ENCODE peak calls at places on chromosome 3, in seven cellular contexts. J, H, O, U, A, Z and P are unnamed samples.

GRCh38 chr3:49775538-49775937 is 10.8 kb downstream of the IP6K1 start:
- DNase-seq in J (no peak), H (no peak), O (no peak), U (no peak), A (no peak), Z (no peak), P (no peak)

GRCh38 chr3:181974198-181974597 is 262.5 kb downstream of the SOX2 start:
- DNase-seq in J (no peak), H (no peak), O (peak; percentile 14), U (no peak), A (no peak), Z (no peak), P (no peak)

GRCh38 chr3:177602601-177603136 is 405.4 kb upstream of the TBL1XR1 start:
- DNase-seq in J (no peak), H (no peak), O (peak; percentile 83), U (no peak), A (peak; percentile 32), Z (no peak), P (no peak)

GRCh38 chr3:65400893-65401292 is 637.8 kb downstream of the MAGI1 start:
- DNase-seq in J (no peak), H (no peak), O (no peak), U (no peak), A (no peak), Z (no peak), P (no peak)

GRCh38 chr3:170471149-170471548 is 52.5 kb downstream of the CLDN11 start:
- DNase-seq in J (no peak), H (no peak), O (no peak), U (peak; percentile 26), A (no peak), Z (no peak), P (no peak)

GRCh38 chr3:153673853-153674252 is 447.3 kb upstream of the ARHGEF26 start:
- DNase-seq in J (no peak), H (no peak), O (no peak), U (no peak), A (no peak), Z (no peak), P (no peak)

GRCh38 chr3:115651599-115651998 is 28.3 kb downstream of the GAP43 start:
- DNase-seq in J (no peak), H (no peak), O (no peak), U (no peak), A (no peak), Z (no peak), P (no peak)

GRCh38 chr3:194574639-194575483 is 58.4 kb downstream of the TMEM44 start:
- DNase-seq in J (no peak), H (no peak), O (peak; percentile 29), U (peak; percentile 91), A (peak; percentile 83), Z (no peak), P (no peak)

GRCh38 chr3:195271116-195271858 is at the start of gene XXYLT1:
- DNase-seq in J (peak; percentile 94), H (peak; percentile 83), O (peak; percentile 95), U (peak; percentile 85), A (peak; percentile 89), Z (peak; percentile 61), P (peak; percentile 94)

GRCh38 chr3:2540115-2540514 is 441.4 kb downstream of the CNTN4 start:
- DNase-seq in J (no peak), H (no peak), O (no peak), U (no peak), A (no peak), Z (no peak), P (no peak)

GRCh38 chr3:32467333-32468070 is 35.1 kb downstream of the CMTM6 start:
- DNase-seq in J (peak; percentile 53), H (peak; percentile 78), O (peak; percentile 73), U (peak; percentile 59), A (peak; percentile 71), Z (peak; percentile 16), P (peak; percentile 86)

GRCh38 chr3:120475722-120476385 is 25.1 kb upstream of the FSTL1 start:
- DNase-seq in J (no peak), H (no peak), O (no peak), U (no peak), A (peak; percentile 25), Z (no peak), P (no peak)

GRCh38 chr3:55320928-55321327 is 166.2 kb downstream of the WNT5A start:
- DNase-seq in J (no peak), H (no peak), O (no peak), U (no peak), A (no peak), Z (no peak), P (no peak)

GRCh38 chr3:194235160-194235559 is 99.2 kb downstream of the HES1 start:
- DNase-seq in J (peak; percentile 29), H (no peak), O (no peak), U (no peak), A (no peak), Z (no peak), P (no peak)

GRCh38 chr3:138249636-138250035 is 62.5 kb downstream of the ARMC8 start:
- DNase-seq in J (no peak), H (no peak), O (no peak), U (no peak), A (no peak), Z (no peak), P (no peak)

GRCh38 chr3:1616715-1617114 is 482.0 kb upstream of the CNTN4 start:
- DNase-seq in J (no peak), H (no peak), O (no peak), U (no peak), A (no peak), Z (no peak), P (no peak)

GRCh38 chr3:138946554-138947302 is at the start of the genes FOXL2 and FOXL2NB:
- DNase-seq in J (peak; percentile 71), H (no peak), O (no peak), U (peak; percentile 58), A (peak; percentile 44), Z (no peak), P (no peak)

GRCh38 chr3:78077842-78078241 is 1037.9 kb downstream of the ROBO2 start:
- DNase-seq in J (no peak), H (no peak), O (no peak), U (no peak), A (no peak), Z (no peak), P (no peak)

GRCh38 chr3:56851966-56852884 is 50.5 kb upstream of the ARHGEF3 start:
- DNase-seq in J (no peak), H (no peak), O (peak; percentile 34), U (peak; percentile 83), A (peak; percentile 72), Z (no peak), P (no peak)

GRCh38 chr3:152083058-152083457 is 185.7 kb upstream of the MBNL1 start:
- DNase-seq in J (no peak), H (no peak), O (no peak), U (no peak), A (no peak), Z (no peak), P (no peak)

GRCh38 chr3:178588593-178588992 is 52.4 kb downstream of the KCNMB2 start:
- DNase-seq in J (no peak), H (no peak), O (no peak), U (no peak), A (no peak), Z (no peak), P (no peak)

GRCh38 chr3:151412989-151413388 is 28.4 kb upstream of the P2RY12 start:
- DNase-seq in J (no peak), H (no peak), O (no peak), U (no peak), A (no peak), Z (no peak), P (no peak)

DNA sequence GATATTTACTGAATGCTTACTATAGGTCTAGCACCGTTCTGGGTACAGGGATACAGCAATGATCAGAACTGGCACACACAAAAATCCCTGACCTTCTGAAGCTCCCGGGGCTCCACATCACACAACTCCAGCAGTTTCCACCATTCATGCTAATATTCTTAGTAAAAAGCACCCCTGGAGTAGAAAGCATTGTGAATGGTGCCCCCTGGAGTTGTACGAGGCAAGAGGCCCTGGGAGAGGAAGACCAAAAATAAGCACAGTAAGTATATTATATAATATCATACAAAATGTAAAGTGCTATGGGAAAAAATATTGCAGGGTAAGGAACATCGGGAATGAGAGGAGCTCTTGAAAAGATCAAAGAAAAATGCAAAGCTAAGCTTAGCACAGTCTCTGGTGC is 790 bp upstream of the SRGAP3 start:
- DNase-seq in J (no peak), H (no peak), O (no peak), U (no peak), A (no peak), Z (no peak), P (no peak)
- TF ChIP-seq CTCF in J (no peak), H (no peak), O (no peak), U (peak; percentile 14), A (no peak), Z (no peak), P (no peak)

DNA sequence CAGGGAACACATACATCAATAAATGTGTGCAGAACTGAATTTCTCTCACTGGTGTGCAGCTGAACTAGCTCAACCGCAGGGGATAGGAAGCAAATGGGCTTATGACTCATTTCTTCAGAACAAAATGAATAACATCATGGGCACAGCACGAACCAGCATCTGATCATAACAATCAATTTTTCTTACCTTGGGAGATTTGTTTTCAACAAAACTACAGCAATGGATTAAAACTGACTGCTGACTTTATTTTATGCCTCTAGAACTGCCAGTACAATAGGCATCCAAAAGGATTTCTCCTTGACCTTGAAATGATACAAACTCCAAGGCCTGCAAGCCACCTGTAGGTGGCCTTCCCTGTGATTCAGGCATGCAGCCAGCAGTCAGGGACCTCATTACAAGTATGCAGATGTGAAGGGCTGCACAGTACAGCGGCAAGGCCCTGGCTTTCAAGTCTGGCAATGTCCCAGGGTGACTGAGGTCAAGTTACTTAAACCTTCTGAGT is 26.1 kb downstream of the TAMM41 start:
- DNase-seq in J (no peak), H (no peak), O (no peak), U (no peak), A (peak; percentile 24), Z (peak; percentile 72), P (peak; percentile 22)
- TF ChIP-seq CTCF in J (no peak), H (no peak), O (no peak), U (no peak), A (peak; percentile 16), Z (peak; percentile 27), P (no peak)

GRCh38 chr3:154956815-154957214 is 123.3 kb upstream of the MME start:
- DNase-seq in J (no peak), H (no peak), O (no peak), U (peak; percentile 72), A (peak; percentile 26), Z (no peak), P (no peak)

GRCh38 chr3:154952538-154952937 is 127.6 kb upstream of the MME start:
- DNase-seq in J (no peak), H (no peak), O (no peak), U (no peak), A (no peak), Z (no peak), P (no peak)

GRCh38 chr3:154955907-154956533 is 124.1 kb upstream of the MME start:
- DNase-seq in J (no peak), H (no peak), O (no peak), U (no peak), A (no peak), Z (no peak), P (no peak)

GRCh38 chr3:154953538-154953937 is 126.6 kb upstream of the MME start:
- DNase-seq in J (no peak), H (no peak), O (no peak), U (no peak), A (no peak), Z (no peak), P (no peak)

GRCh38 chr3:154954750-154955149 is 125.4 kb upstream of the MME start:
- DNase-seq in J (no peak), H (no peak), O (no peak), U (peak; percentile 84), A (peak; percentile 85), Z (peak; percentile 56), P (no peak)
- TF ChIP-seq CTCF in J (peak; percentile 31), H (no peak), O (no peak), U (peak; percentile 69), A (peak; percentile 58), Z (peak; percentile 29), P (no peak)

GRCh38 chr3:123622766-123623165 is 37.9 kb upstream of the HACD2 start:
- DNase-seq in J (no peak), H (no peak), O (no peak), U (no peak), A (no peak), Z (no peak), P (no peak)
- TF ChIP-seq CTCF in J (no peak), H (no peak), O (no peak), U (no peak), A (no peak), Z (no peak), P (no peak)